ENCODE peak calls at places on chromosomes 3 and 15, in six cellular contexts. Z is uterus; Y is fibroblast of lung; M is NT2/D1; U is psoas muscle; X is effector memory CD4-positive, alpha-beta T cell. L is an unnamed sample.

GRCh38 chr15:32898991-32899613 is 181.3 kb downstream of the GREM1 start:
- DNase-seq in Z (no peak), Y (no peak), M (peak; percentile 90), U (no peak), X (no peak), L (no peak)

GRCh38 chr3:184525337-184526157 is 36.0 kb upstream of the EPHB3 start:
- DNase-seq in Z (peak; percentile 24), Y (no peak), M (peak; percentile 71), U (no peak), X (no peak), L (no peak)

GRCh38 chr15:60526127-60526616 is 47.2 kb upstream of the ICE2 start:
- DNase-seq in Z (peak; percentile 59), Y (no peak), M (no peak), U (peak; percentile 36), X (peak; percentile 60), L (no peak)

GRCh38 chr3:45381168-45381852 is 7.1 kb upstream of the LARS2 start:
- DNase-seq in Z (no peak), Y (no peak), M (no peak), U (no peak), X (no peak), L (no peak)

GRCh38 chr3:15159501-15160136 is 46.4 kb upstream of the CAPN7 start:
- DNase-seq in Z (no peak), Y (no peak), M (no peak), U (no peak), X (no peak), L (no peak)

GRCh38 chr3:28595364-28595763 is 246.7 kb upstream of the AZI2 start:
- DNase-seq in Z (no peak), Y (no peak), M (no peak), U (no peak), X (no peak), L (no peak)

GRCh38 chr15:98760975-98761374 is 112.6 kb downstream of the IGF1R start:
- DNase-seq in Z (no peak), Y (no peak), M (no peak), U (no peak), X (no peak), L (no peak)

GRCh38 chr3:184562146-184562861 is 719 bp downstream of the EPHB3 start:
- DNase-seq in Z (peak; percentile 45), Y (no peak), M (no peak), U (no peak), X (no peak), L (peak; percentile 70)

GRCh38 chr15:55334371-55334770 is 15.3 kb downstream of the PIGB start:
- DNase-seq in Z (no peak), Y (peak; percentile 2), M (no peak), U (no peak), X (no peak), L (no peak)

GRCh38 chr15:25850154-25851111 is 12.7 kb downstream of the ATP10A start:
- DNase-seq in Z (peak; percentile 66), Y (peak; percentile 69), M (peak; percentile 18), U (peak; percentile 80), X (peak; percentile 32), L (peak; percentile 92)

GRCh38 chr15:79593119-79593869 is 161.2 kb downstream of the MINAR1 start:
- DNase-seq in Z (no peak), Y (peak; percentile 5), M (no peak), U (no peak), X (no peak), L (no peak)

GRCh38 chr3:159252274-159252673 is 450.4 kb downstream of the MFSD1 start:
- DNase-seq in Z (no peak), Y (no peak), M (no peak), U (no peak), X (no peak), L (no peak)

GRCh38 chr15:79549196-79549595 is 117.1 kb downstream of the MINAR1 start:
- DNase-seq in Z (no peak), Y (no peak), M (no peak), U (no peak), X (no peak), L (no peak)

GRCh38 chr15:98442901-98443300 is 205.4 kb upstream of the IGF1R start:
- DNase-seq in Z (no peak), Y (no peak), M (no peak), U (no peak), X (no peak), L (no peak)

GRCh38 chr3:170383567-170383966 is 26.1 kb downstream of the SKIL start:
- DNase-seq in Z (no peak), Y (no peak), M (no peak), U (no peak), X (no peak), L (no peak)

GRCh38 chr3:160998581-160998980 is 106.6 kb downstream of the B3GALNT1 start:
- DNase-seq in Z (no peak), Y (no peak), M (no peak), U (no peak), X (no peak), L (no peak)

GRCh38 chr3:133874761-133875438 is 20.8 kb downstream of the RAB6B start:
- DNase-seq in Z (no peak), Y (no peak), M (no peak), U (no peak), X (no peak), L (no peak)

DNA sequence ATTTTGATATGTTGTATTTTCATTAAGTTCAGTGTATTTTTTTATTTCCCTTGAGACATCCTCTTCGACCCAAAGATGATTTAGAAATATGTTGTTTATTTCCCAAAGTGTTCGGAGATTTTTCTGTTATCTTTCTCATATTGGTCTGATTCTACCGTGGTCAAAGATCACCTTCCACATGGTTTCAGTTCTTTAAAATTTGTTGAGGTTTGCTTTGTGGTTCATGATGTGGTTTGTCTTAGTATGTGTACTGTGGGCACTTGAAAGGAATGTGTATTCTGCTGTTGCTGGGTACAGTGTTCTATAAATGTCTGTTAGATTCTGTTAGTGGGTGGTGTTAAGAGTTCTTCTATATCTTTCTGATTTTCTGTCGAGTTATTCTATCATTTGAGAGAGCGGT is 103.4 kb upstream of the FHIT start:
- DNase-seq in Z (no peak), Y (no peak), M (no peak), U (no peak), X (no peak), L (no peak)
- H3K4me1 ChIP-seq in Z (peaks cover 4% of the 10 kb centered on the region), Y (no peaks in the 10 kb centered on the region), M (no peaks in the 10 kb centered on the region), U (peaks cover 4% of the 10 kb centered on the region), X (no peaks in the 10 kb centered on the region), L (peaks cover 8% of the 10 kb centered on the region)

DNA sequence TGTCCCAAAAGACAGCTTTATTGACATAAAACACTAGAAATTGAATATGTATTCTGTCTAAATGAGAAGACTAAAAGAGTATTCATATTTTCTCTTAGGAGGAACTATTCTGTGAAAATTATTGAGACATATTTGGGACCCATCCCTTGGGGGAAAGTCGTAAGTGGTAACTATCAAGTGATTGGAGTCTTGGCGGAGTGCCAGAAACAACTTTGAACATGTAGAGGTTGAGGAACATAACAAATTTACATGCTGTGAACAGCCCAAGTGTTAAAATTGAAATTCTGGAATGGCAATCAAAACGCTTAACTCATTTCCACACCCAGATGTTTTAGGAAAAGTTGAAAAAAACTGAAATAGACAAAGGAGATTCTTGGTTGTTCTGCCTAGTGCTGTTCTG is 1034.6 kb downstream of the NSUN3 start:
- DNase-seq in Z (no peak), Y (no peak), M (no peak), U (no peak), X (no peak), L (no peak)
- H3K4me1 ChIP-seq in Z (no peaks in the 10 kb centered on the region), Y (no peaks in the 10 kb centered on the region), M (no peaks in the 10 kb centered on the region), U (no peaks in the 10 kb centered on the region), X (no peaks in the 10 kb centered on the region), L (no peaks in the 10 kb centered on the region)

GRCh38 chr15:66741646-66742045 is 39.6 kb downstream of the SMAD6 start:
- DNase-seq in Z (no peak), Y (no peak), M (no peak), U (no peak), X (no peak), L (no peak)
- H3K4me1 ChIP-seq in Z (peaks cover 4% of the 10 kb centered on the region), Y (peaks cover 26% of the 10 kb centered on the region), M (peaks cover 12% of the 10 kb centered on the region), U (no peaks in the 10 kb centered on the region), X (no peaks in the 10 kb centered on the region), L (peaks cover 71% of the 10 kb centered on the region)

GRCh38 chr3:69770976-69771634 is 31.8 kb downstream of the MITF start:
- DNase-seq in Z (no peak), Y (peak; percentile 34), M (no peak), U (no peak), X (no peak), L (no peak)

GRCh38 chr3:69775751-69776150 is 36.5 kb downstream of the MITF start:
- DNase-seq in Z (no peak), Y (no peak), M (no peak), U (no peak), X (no peak), L (no peak)

GRCh38 chr3:69770219-69770618 is 31.0 kb downstream of the MITF start:
- DNase-seq in Z (no peak), Y (no peak), M (no peak), U (no peak), X (no peak), L (no peak)

GRCh38 chr3:69774029-69774428 is 34.8 kb downstream of the MITF start:
- DNase-seq in Z (peak; percentile 41), Y (no peak), M (no peak), U (peak; percentile 65), X (no peak), L (no peak)

DNA sequence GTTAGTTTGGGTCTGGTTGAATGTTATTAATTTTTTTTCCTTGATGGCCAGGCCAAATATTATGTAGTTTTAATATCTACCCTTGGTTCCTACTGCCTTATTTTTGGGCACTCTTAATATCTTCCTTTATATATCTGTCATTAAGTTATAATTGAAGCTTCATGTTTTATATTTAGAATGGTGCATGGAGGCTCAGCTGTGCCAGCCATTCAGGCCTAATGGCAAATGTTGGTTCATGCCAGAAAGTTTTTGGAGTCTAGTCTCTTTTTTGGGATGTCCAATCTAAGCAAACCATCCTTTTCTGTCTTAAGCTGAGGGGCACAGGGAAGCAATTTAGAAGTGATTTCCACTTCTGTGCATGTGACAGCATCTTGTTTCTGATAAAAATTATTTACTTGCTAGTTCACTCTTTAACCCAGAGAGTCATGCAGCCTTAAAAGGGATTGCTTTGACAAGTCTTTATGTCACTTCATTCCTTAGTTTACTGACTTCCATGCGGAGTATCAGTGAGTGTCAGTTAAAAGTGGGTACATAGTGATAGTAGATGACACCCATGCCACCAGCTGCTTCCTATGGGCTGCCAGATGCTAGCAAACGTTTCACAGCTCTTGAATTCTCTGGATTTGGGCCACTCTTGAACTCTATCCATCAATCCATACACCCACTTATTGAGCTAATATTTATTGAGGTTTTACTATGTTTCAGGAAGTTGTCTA is 33.0 kb downstream of the MITF start:
- DNase-seq in Z (no peak), Y (no peak), M (no peak), U (no peak), X (no peak), L (no peak)
- H3K4me1 ChIP-seq in Z (no peaks in the 10 kb centered on the region), Y (peaks cover 7% of the 10 kb centered on the region), M (no peaks in the 10 kb centered on the region), U (peaks cover 69% of the 10 kb centered on the region), X (no peaks in the 10 kb centered on the region), L (peaks cover 7% of the 10 kb centered on the region)

L was measured in upper lobe of right lung.